ENCODE peak calls at places on chromosomes 5 and 9, in eight cellular contexts. R is caudate nucleus, M is IMR-90, E is mesendoderm, J is brain microvascular endothelial cell, H is uterus, T is Peyer's patch, B is tibial nerve. G is an unnamed sample.

GRCh38 chr9:91795500-91796241 is 154.4 kb downstream of the ROR2 start:
- DNase-seq in R (no peak), M (peak), E (no peak), J (no peak), H (no peak), T (no peak), B (no peak), G (no peak)

GRCh38 chr9:35910613-35911488 is 1.6 kb downstream of the SPAAR start:
- DNase-seq in R (no peak), M (peak), E (peak), J (peak), H (no peak), T (peak), B (peak), G (peak)

GRCh38 chr5:164377746-164378145 is 872.3 kb downstream of the MAT2B start:
- DNase-seq in R (no peak), M (peak), E (no peak), J (no peak), H (no peak), T (no peak), B (no peak), G (no peak)

GRCh38 chr9:26657958-26658357 is 234.6 kb downstream of the CAAP1 start:
- DNase-seq in R (no peak), M (no peak), E (no peak), J (no peak), H (no peak), T (no peak), B (no peak), G (no peak)

GRCh38 chr9:98795295-98795955 is 930 bp downstream of the ANKS6 start:
- DNase-seq in R (no peak), M (no peak), E (no peak), J (no peak), H (no peak), T (no peak), B (no peak), G (no peak)

GRCh38 chr5:154460172-154460571 is 14.4 kb downstream of the SAP30L start:
- DNase-seq in R (no peak), M (no peak), E (no peak), J (no peak), H (no peak), T (no peak), B (no peak), G (no peak)

GRCh38 chr5:30928966-30929365 is 264.5 kb upstream of the CDH6 start:
- DNase-seq in R (no peak), M (peak), E (no peak), J (no peak), H (no peak), T (no peak), B (no peak), G (no peak)

GRCh38 chr9:134028076-134028475 is 2.8 kb downstream of the BRD3OS start:
- DNase-seq in R (no peak), M (no peak), E (no peak), J (no peak), H (no peak), T (no peak), B (no peak), G (no peak)

GRCh38 chr9:35106343-35106730 is 3.4 kb upstream of the STOML2 start:
- DNase-seq in R (no peak), M (no peak), E (no peak), J (no peak), H (no peak), T (no peak), B (no peak), G (no peak)

GRCh38 chr5:73131711-73132428 is 11.5 kb downstream of the TMEM171 start:
- DNase-seq in R (no peak), M (no peak), E (no peak), J (no peak), H (no peak), T (no peak), B (no peak), G (no peak)

GRCh38 chr9:136530472-136531089 is 15.3 kb downstream of the NOTCH1 start:
- DNase-seq in R (no peak), M (no peak), E (no peak), J (no peak), H (no peak), T (no peak), B (no peak), G (no peak)

GRCh38 chr9:8860925-8861324 is 1061.3 kb upstream of the DMAC1 start:
- DNase-seq in R (no peak), M (peak), E (no peak), J (peak), H (no peak), T (no peak), B (no peak), G (no peak)
- H3K27ac ChIP-seq in R (no peak), M (no peak), E (no peak), J (no peak), H (no peak), T (no peak), B (no peak), G (no peak)

DNA sequence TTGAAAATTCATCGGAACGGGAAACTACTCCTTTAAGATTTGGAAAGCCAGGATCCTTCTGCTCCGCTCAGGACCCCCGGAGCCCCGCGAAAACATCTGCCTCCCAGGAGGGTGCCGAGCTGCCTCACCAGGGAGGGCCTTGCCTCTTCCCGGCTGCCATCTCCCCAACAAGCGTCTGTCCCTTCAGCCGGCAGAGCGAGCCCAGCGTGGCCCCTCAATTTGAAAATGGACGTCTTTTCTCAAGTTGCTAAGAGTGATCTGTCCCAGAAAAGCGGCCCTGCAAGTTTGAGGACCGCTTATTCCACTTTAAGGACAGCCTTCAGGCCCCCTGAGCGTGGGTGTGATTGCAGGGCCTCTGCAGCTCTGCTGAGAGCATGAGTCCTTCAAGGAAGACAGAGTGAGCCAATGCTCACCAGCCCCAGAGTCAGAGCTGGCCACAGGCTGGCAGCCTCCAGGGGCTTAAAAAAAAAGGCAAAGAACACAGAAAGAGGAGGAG is 101.3 kb downstream of the PHF2 start:
- DNase-seq in R (no peak), M (no peak), E (no peak), J (no peak), H (no peak), T (peak), B (no peak), G (no peak)
- H3K27ac ChIP-seq in R (no peak), M (no peak), E (no peak), J (no peak), H (no peak), T (no peak), B (no peak), G (no peak)

GRCh38 chr5:134028496-134028895 is 23.7 kb upstream of the VDAC1 start:
- DNase-seq in R (no peak), M (no peak), E (no peak), J (no peak), H (no peak), T (no peak), B (no peak), G (no peak)
- H3K27ac ChIP-seq in R (peak), M (no peak), E (no peak), J (no peak), H (no peak), T (peak), B (no peak), G (no peak)

GRCh38 chr5:160468576-160468975 is 46.9 kb downstream of the PTTG1 start:
- DNase-seq in R (no peak), M (no peak), E (no peak), J (no peak), H (no peak), T (no peak), B (no peak), G (no peak)

GRCh38 chr5:160466121-160466520 is 44.5 kb downstream of the PTTG1 start:
- DNase-seq in R (no peak), M (no peak), E (no peak), J (no peak), H (no peak), T (no peak), B (no peak), G (no peak)

GRCh38 chr5:160469156-160470144 is 47.8 kb downstream of the PTTG1 start:
- DNase-seq in R (no peak), M (no peak), E (no peak), J (peak), H (no peak), T (no peak), B (no peak), G (no peak)

GRCh38 chr5:160467555-160468418 is 46.1 kb downstream of the PTTG1 start:
- DNase-seq in R (peak), M (peak), E (no peak), J (peak), H (peak), T (peak), B (peak), G (peak)

GRCh38 chr5:160466889-160467554 is 45.4 kb downstream of the PTTG1 start:
- DNase-seq in R (no peak), M (no peak), E (no peak), J (peak), H (no peak), T (no peak), B (no peak), G (no peak)
- H3K27ac ChIP-seq in R (peak), M (no peak), E (no peak), J (peak), H (no peak), T (peak), B (peak), G (peak)

GRCh38 chr9:132365986-132366385 is 11.2 kb upstream of the SETX start:
- DNase-seq in R (no peak), M (no peak), E (no peak), J (no peak), H (no peak), T (no peak), B (no peak), G (no peak)
- H3K27ac ChIP-seq in R (no peak), M (no peak), E (no peak), J (no peak), H (no peak), T (no peak), B (no peak), G (no peak)